ENCODE peak calls at places on chromosomes 5 and 9, in four cellular contexts. D is H54; K is activated T-helper 1 cell treated with anti-CD3 and anti-CD28 coated beads, Interleukin-2, amount 50 U/mL, for 16 hours; G is CD8-positive, alpha-beta memory T cell. Q is an unnamed sample.

GRCh38 chr9:121860744-121861143 is 209.3 kb downstream of the DAB2IP start:
- DNase-seq in D (peak), K (no peak), G (no peak), Q (no peak)

GRCh38 chr9:12439267-12439666 is 253.9 kb upstream of the TYRP1 start:
- DNase-seq in D (no peak), K (no peak), G (no peak), Q (no peak)

GRCh38 chr5:165029471-165029870 is 1524.1 kb downstream of the MAT2B start:
- DNase-seq in D (no peak), K (no peak), G (no peak), Q (no peak)

GRCh38 chr9:35650341-35651158 is at the start of gene SIT1:
- DNase-seq in D (no peak), K (no peak), G (peak), Q (peak)

GRCh38 chr9:128565578-128565977 is 13.2 kb downstream of the SPTAN1 start:
- DNase-seq in D (no peak), K (no peak), G (no peak), Q (no peak)

GRCh38 chr5:90056911-90057705 is 352.4 kb downstream of the CETN3 start:
- DNase-seq in D (no peak), K (no peak), G (no peak), Q (no peak)

GRCh38 chr5:77770293-77771005 is 5.7 kb downstream of the TBCA start:
- DNase-seq in D (no peak), K (no peak), G (no peak), Q (no peak)

GRCh38 chr9:137705443-137705863 is 86.6 kb downstream of the EHMT1 start:
- DNase-seq in D (no peak), K (no peak), G (peak), Q (peak)

GRCh38 chr5:43772601-43773031 is 169.6 kb downstream of the NNT start:
- DNase-seq in D (no peak), K (no peak), G (no peak), Q (no peak)

GRCh38 chr9:135355466-135356420 is 123.8 kb upstream of the PPP1R26 start:
- DNase-seq in D (no peak), K (no peak), G (no peak), Q (no peak)

GRCh38 chr9:135035781-135036760 is 51.4 kb upstream of the OLFM1 start:
- DNase-seq in D (no peak), K (no peak), G (no peak), Q (no peak)

GRCh38 chr9:131791532-131792254 is 51.8 kb upstream of the RAPGEF1 start:
- DNase-seq in D (peak), K (no peak), G (no peak), Q (no peak)

GRCh38 chr9:78971505-78971904 is 600.3 kb upstream of the TLE4 start:
- DNase-seq in D (no peak), K (no peak), G (no peak), Q (no peak)

GRCh38 chr5:7050986-7051385 is 337.8 kb downstream of the TENT4A start:
- DNase-seq in D (no peak), K (no peak), G (no peak), Q (no peak)

GRCh38 chr5:1760656-1761452 is 38.8 kb downstream of the MRPL36 start:
- DNase-seq in D (no peak), K (no peak), G (no peak), Q (no peak)

GRCh38 chr5:40906351-40906751 is 2.9 kb upstream of the C7 start:
- DNase-seq in D (no peak), K (no peak), G (no peak), Q (no peak)

GRCh38 chr5:36679609-36680008 is 73.2 kb downstream of the SLC1A3 start:
- DNase-seq in D (no peak), K (no peak), G (no peak), Q (no peak)

GRCh38 chr9:128552744-128553221 is 396 bp downstream of the SPTAN1 start:
- DNase-seq in D (no peak), K (peak), G (no peak), Q (peak)

GRCh38 chr5:34998058-34998789 is 49.5 kb downstream of the AGXT2 start:
- DNase-seq in D (no peak), K (no peak), G (no peak), Q (no peak)

GRCh38 chr5:134994560-134995156 is 27.0 kb downstream of the CATSPER3 start:
- DNase-seq in D (no peak), K (no peak), G (no peak), Q (no peak)

GRCh38 chr9:76456202-76456926 is 2.6 kb upstream of the GCNT1 start:
- DNase-seq in D (peak), K (no peak), G (peak), Q (peak)

GRCh38 chr5:17127743-17128231 is 89.6 kb upstream of the BASP1 start:
- DNase-seq in D (peak), K (no peak), G (no peak), Q (no peak)

GRCh38 chr5:41157272-41157671 is 56.1 kb downstream of the C6 start:
- DNase-seq in D (no peak), K (no peak), G (no peak), Q (no peak)

GRCh38 chr5:172821340-172821985 is 12.6 kb upstream of the ERGIC1 start:
- DNase-seq in D (no peak), K (no peak), G (no peak), Q (no peak)

GRCh38 chr5:73625314-73625904 is 587 bp upstream of the ARHGEF28 start:
- DNase-seq in D (no peak), K (no peak), G (no peak), Q (peak)

GRCh38 chr5:64384761-64385160 is 121.1 kb upstream of the RGS7BP start:
- DNase-seq in D (peak), K (no peak), G (no peak), Q (no peak)

GRCh38 chr5:38022621-38023020 is 182.8 kb upstream of the GDNF start:
- DNase-seq in D (no peak), K (no peak), G (no peak), Q (no peak)

Q was measured in CD4-positive, CD25-positive, alpha-beta regulatory T cell.